ENCODE peak calls at places on chromosomes 12 and 14, in seven cellular contexts. One of them, this sample, is unnamed.

GRCh38 chr14:92692822-92693226 is 55.6 kb downstream of the LGMN start:
- DNase-seq in aorta: peak; percentile 81
- DNase-seq in pancreas: peak; percentile 98
- DNase-seq in heart left ventricle: peak; percentile 89
- DNase-seq in GM23248: peak; percentile 20
- DNase-seq in esophagus squamous epithelium: no peak
- DNase-seq in CD8-positive, alpha-beta T cell: peak; percentile 69
- DNase-seq in this sample: peak; percentile 9

GRCh38 chr14:73743431-73743931 is 29.3 kb upstream of the PNMA1 start:
- DNase-seq in aorta: no peak
- DNase-seq in CD8-positive, alpha-beta T cell: peak; percentile 68
- DNase-seq in pancreas: no peak
- DNase-seq in esophagus squamous epithelium: no peak
- DNase-seq in heart left ventricle: peak; percentile 82
- DNase-seq in GM23248: no peak
- DNase-seq in this sample: no peak

GRCh38 chr12:121789800-121790748 is 3.4 kb downstream of the RHOF start:
- DNase-seq in pancreas: peak; percentile 74
- DNase-seq in heart left ventricle: peak; percentile 90
- DNase-seq in esophagus squamous epithelium: peak; percentile 74
- DNase-seq in aorta: no peak
- DNase-seq in GM23248: no peak
- DNase-seq in CD8-positive, alpha-beta T cell: peak; percentile 97
- DNase-seq in this sample: no peak

GRCh38 chr12:106644335-106645073 is 61.7 kb downstream of the RFX4 start:
- DNase-seq in CD8-positive, alpha-beta T cell: no peak
- DNase-seq in heart left ventricle: no peak
- DNase-seq in esophagus squamous epithelium: no peak
- DNase-seq in pancreas: no peak
- DNase-seq in GM23248: no peak
- DNase-seq in aorta: no peak
- DNase-seq in this sample: no peak

GRCh38 chr12:52634266-52635056 is 16.1 kb upstream of the KRT73 start:
- DNase-seq in CD8-positive, alpha-beta T cell: no peak
- DNase-seq in aorta: no peak
- DNase-seq in heart left ventricle: peak; percentile 79
- DNase-seq in pancreas: peak; percentile 90
- DNase-seq in esophagus squamous epithelium: no peak
- DNase-seq in GM23248: no peak
- DNase-seq in this sample: no peak

GRCh38 chr12:3564411-3564810 is 73.4 kb downstream of the PRMT8 start:
- DNase-seq in aorta: no peak
- DNase-seq in pancreas: no peak
- DNase-seq in GM23248: no peak
- DNase-seq in CD8-positive, alpha-beta T cell: no peak
- DNase-seq in esophagus squamous epithelium: no peak
- DNase-seq in heart left ventricle: no peak
- DNase-seq in this sample: no peak

GRCh38 chr14:70567791-70568190 is 32.7 kb downstream of the MED6 start:
- DNase-seq in GM23248: peak; percentile 56
- DNase-seq in CD8-positive, alpha-beta T cell: no peak
- DNase-seq in pancreas: no peak
- DNase-seq in heart left ventricle: no peak
- DNase-seq in esophagus squamous epithelium: no peak
- DNase-seq in aorta: no peak
- DNase-seq in this sample: peak; percentile 48

GRCh38 chr12:460301-461230 is 827 bp downstream of the B4GALNT3 start:
- DNase-seq in heart left ventricle: peak; percentile 71
- DNase-seq in CD8-positive, alpha-beta T cell: peak; percentile 45
- DNase-seq in aorta: peak; percentile 85
- DNase-seq in esophagus squamous epithelium: no peak
- DNase-seq in GM23248: peak; percentile 51
- DNase-seq in pancreas: peak; percentile 86
- DNase-seq in this sample: peak; percentile 31

GRCh38 chr12:22396735-22397134 is 62.2 kb upstream of the ST8SIA1 start:
- DNase-seq in esophagus squamous epithelium: no peak
- DNase-seq in GM23248: no peak
- DNase-seq in heart left ventricle: no peak
- DNase-seq in aorta: no peak
- DNase-seq in CD8-positive, alpha-beta T cell: no peak
- DNase-seq in pancreas: no peak
- DNase-seq in this sample: no peak

GRCh38 chr12:67025543-67026114 is 243.5 kb upstream of the CAND1 start:
- DNase-seq in aorta: no peak
- DNase-seq in GM23248: peak; percentile 15
- DNase-seq in CD8-positive, alpha-beta T cell: no peak
- DNase-seq in heart left ventricle: no peak
- DNase-seq in esophagus squamous epithelium: no peak
- DNase-seq in pancreas: no peak
- DNase-seq in this sample: peak; percentile 60

GRCh38 chr14:94388027-94388895 is at the start of gene SERPINA1:
- DNase-seq in GM23248: peak; percentile 42
- DNase-seq in CD8-positive, alpha-beta T cell: no peak
- DNase-seq in heart left ventricle: no peak
- DNase-seq in esophagus squamous epithelium: no peak
- DNase-seq in pancreas: no peak
- DNase-seq in aorta: no peak
- DNase-seq in this sample: no peak

GRCh38 chr14:77615231-77616132 is 955 bp downstream of the SPTLC2 start:
- DNase-seq in GM23248: peak; percentile 75
- DNase-seq in heart left ventricle: no peak
- DNase-seq in esophagus squamous epithelium: no peak
- DNase-seq in CD8-positive, alpha-beta T cell: no peak
- DNase-seq in pancreas: no peak
- DNase-seq in aorta: no peak
- DNase-seq in this sample: peak; percentile 33

GRCh38 chr14:92973798-92974372 is 50.9 kb downstream of the CHGA start:
- DNase-seq in heart left ventricle: peak; percentile 53
- DNase-seq in esophagus squamous epithelium: no peak
- DNase-seq in CD8-positive, alpha-beta T cell: no peak
- DNase-seq in pancreas: peak; percentile 57
- DNase-seq in aorta: no peak
- DNase-seq in GM23248: peak; percentile 76
- DNase-seq in this sample: no peak

GRCh38 chr14:61547186-61548121 is 147.9 kb upstream of the HIF1A start:
- DNase-seq in aorta: no peak
- DNase-seq in pancreas: no peak
- DNase-seq in CD8-positive, alpha-beta T cell: no peak
- DNase-seq in heart left ventricle: no peak
- DNase-seq in esophagus squamous epithelium: no peak
- DNase-seq in GM23248: peak; percentile 96
- DNase-seq in this sample: no peak

GRCh38 chr12:93060666-93061413 is 131.7 kb upstream of the EEA1 start:
- DNase-seq in esophagus squamous epithelium: no peak
- DNase-seq in CD8-positive, alpha-beta T cell: no peak
- DNase-seq in heart left ventricle: no peak
- DNase-seq in aorta: no peak
- DNase-seq in pancreas: no peak
- DNase-seq in GM23248: peak; percentile 44
- DNase-seq in this sample: peak; percentile 76

GRCh38 chr12:102172436-102172835 is 25.2 kb downstream of the PMCH start:
- DNase-seq in GM23248: peak; percentile 78
- DNase-seq in aorta: no peak
- DNase-seq in pancreas: no peak
- DNase-seq in esophagus squamous epithelium: no peak
- DNase-seq in CD8-positive, alpha-beta T cell: no peak
- DNase-seq in heart left ventricle: no peak
- DNase-seq in this sample: no peak

GRCh38 chr14:90979451-90979850 is 81.0 kb downstream of the RPS6KA5 start:
- DNase-seq in heart left ventricle: no peak
- DNase-seq in GM23248: no peak
- DNase-seq in esophagus squamous epithelium: no peak
- DNase-seq in pancreas: no peak
- DNase-seq in CD8-positive, alpha-beta T cell: no peak
- DNase-seq in aorta: no peak
- DNase-seq in this sample: no peak

GRCh38 chr12:15670756-15671155 is 118.4 kb downstream of the EPS8 start:
- DNase-seq in esophagus squamous epithelium: no peak
- DNase-seq in CD8-positive, alpha-beta T cell: no peak
- DNase-seq in heart left ventricle: no peak
- DNase-seq in aorta: no peak
- DNase-seq in GM23248: no peak
- DNase-seq in pancreas: no peak
- DNase-seq in this sample: no peak

GRCh38 chr14:84885061-84885460 is 644.9 kb upstream of the FLRT2 start:
- DNase-seq in heart left ventricle: no peak
- DNase-seq in GM23248: no peak
- DNase-seq in esophagus squamous epithelium: no peak
- DNase-seq in CD8-positive, alpha-beta T cell: no peak
- DNase-seq in pancreas: no peak
- DNase-seq in aorta: no peak
- DNase-seq in this sample: no peak

GRCh38 chr14:103400537-103400936 is 15.3 kb downstream of the MARK3 start:
- DNase-seq in pancreas: no peak
- DNase-seq in GM23248: no peak
- DNase-seq in esophagus squamous epithelium: no peak
- DNase-seq in heart left ventricle: no peak
- DNase-seq in CD8-positive, alpha-beta T cell: no peak
- DNase-seq in aorta: no peak
- DNase-seq in this sample: no peak

GRCh38 chr12:31815096-31815495 is 86.3 kb upstream of the AMN1 start:
- DNase-seq in aorta: no peak
- DNase-seq in CD8-positive, alpha-beta T cell: no peak
- DNase-seq in esophagus squamous epithelium: no peak
- DNase-seq in pancreas: no peak
- DNase-seq in heart left ventricle: no peak
- DNase-seq in GM23248: no peak
- DNase-seq in this sample: no peak

GRCh38 chr14:67934087-67934486 is 114.5 kb downstream of the RAD51B start:
- DNase-seq in GM23248: peak; percentile 90
- DNase-seq in esophagus squamous epithelium: no peak
- DNase-seq in CD8-positive, alpha-beta T cell: no peak
- DNase-seq in pancreas: no peak
- DNase-seq in heart left ventricle: no peak
- DNase-seq in aorta: no peak
- DNase-seq in this sample: peak; percentile 94

GRCh38 chr12:76623929-76624328 is 64.4 kb upstream of the OSBPL8 start:
- DNase-seq in esophagus squamous epithelium: no peak
- DNase-seq in heart left ventricle: no peak
- DNase-seq in CD8-positive, alpha-beta T cell: no peak
- DNase-seq in aorta: no peak
- DNase-seq in pancreas: no peak
- DNase-seq in GM23248: peak; percentile 78
- DNase-seq in this sample: peak; percentile 45

GRCh38 chr12:92603741-92604432 is 98.9 kb upstream of the PLEKHG7 start:
- DNase-seq in heart left ventricle: no peak
- DNase-seq in CD8-positive, alpha-beta T cell: no peak
- DNase-seq in GM23248: peak; percentile 57
- DNase-seq in aorta: no peak
- DNase-seq in esophagus squamous epithelium: no peak
- DNase-seq in pancreas: no peak
- DNase-seq in this sample: no peak

GRCh38 chr12:54650409-54650808 is 2.2 kb upstream of the DCD start:
- DNase-seq in esophagus squamous epithelium: no peak
- DNase-seq in GM23248: peak; percentile 40
- DNase-seq in aorta: no peak
- DNase-seq in heart left ventricle: no peak
- DNase-seq in CD8-positive, alpha-beta T cell: no peak
- DNase-seq in pancreas: no peak
- DNase-seq in this sample: no peak

DNA sequence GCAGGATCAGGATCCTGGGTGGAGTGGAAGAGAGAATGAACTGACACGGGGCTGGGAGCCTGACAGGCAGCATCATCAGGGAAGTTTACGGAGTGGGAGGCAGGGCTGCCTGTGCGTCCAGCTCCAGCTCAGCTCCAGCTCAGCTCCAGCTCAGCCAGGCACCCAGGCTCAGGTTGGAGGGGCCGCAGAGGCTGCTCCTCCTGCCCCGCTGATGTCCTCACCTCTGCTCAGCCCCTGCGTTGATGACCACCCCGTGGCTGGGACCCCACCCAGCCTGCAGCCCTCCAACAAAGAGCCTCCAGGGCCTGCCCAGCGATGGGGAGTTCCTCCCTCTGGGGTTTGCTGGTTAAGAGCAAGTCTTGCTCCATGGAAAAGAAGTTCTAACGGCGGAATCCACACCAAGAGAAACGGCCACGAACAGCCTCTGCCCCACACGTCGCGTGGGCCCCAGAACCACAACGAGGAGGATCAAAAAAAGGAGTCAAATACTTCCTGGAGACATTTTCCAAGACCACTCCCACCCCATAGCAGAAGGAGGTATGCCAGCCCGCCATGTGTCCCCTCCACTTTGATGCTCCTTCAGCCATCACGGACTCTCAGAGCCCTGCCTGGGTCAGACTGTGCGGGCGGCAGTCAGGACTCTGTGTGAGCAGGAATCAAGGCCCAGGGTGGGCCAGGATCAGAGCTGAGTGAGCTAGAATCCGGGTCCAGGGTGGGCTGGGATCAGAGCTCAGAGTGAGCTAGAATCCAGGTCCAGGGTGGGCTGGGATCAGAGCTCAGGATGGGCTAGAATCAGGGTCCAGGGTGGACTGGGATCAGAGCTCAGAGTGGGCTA is 17.7 kb upstream of the C14orf180 start:
- DNase-seq in aorta: peak; percentile 57
- DNase-seq in CD8-positive, alpha-beta T cell: no peak
- DNase-seq in esophagus squamous epithelium: no peak
- DNase-seq in GM23248: no peak
- DNase-seq in pancreas: peak; percentile 43
- DNase-seq in heart left ventricle: peak; percentile 48
- DNase-seq in this sample: no peak
- H3K27me3 ChIP-seq in aorta: no peaks in the 10 kb centered on the region
- H3K27me3 ChIP-seq in CD8-positive, alpha-beta T cell: no peaks in the 10 kb centered on the region
- H3K27me3 ChIP-seq in esophagus squamous epithelium: peaks cover 95% of the 10 kb centered on the region
- H3K27me3 ChIP-seq in GM23248: peaks cover 10% of the 10 kb centered on the region
- H3K27me3 ChIP-seq in pancreas: no peaks in the 10 kb centered on the region
- H3K27me3 ChIP-seq in heart left ventricle: peaks cover 25% of the 10 kb centered on the region
- H3K27me3 ChIP-seq in this sample: peaks cover 5% of the 10 kb centered on the region

GRCh38 chr12:124755801-124756148 is 107.9 kb downstream of the SCARB1 start:
- DNase-seq in heart left ventricle: no peak
- DNase-seq in pancreas: no peak
- DNase-seq in GM23248: no peak
- DNase-seq in CD8-positive, alpha-beta T cell: no peak
- DNase-seq in esophagus squamous epithelium: no peak
- DNase-seq in aorta: no peak
- DNase-seq in this sample: no peak
- H3K27ac ChIP-seq in heart left ventricle: peak overlapping the region; percentile 84
- H3K27ac ChIP-seq in pancreas: peak overlapping the region; percentile 51
- H3K27ac ChIP-seq in GM23248: peak overlapping the region; percentile 52
- H3K27ac ChIP-seq in CD8-positive, alpha-beta T cell: no peak overlapping the region
- H3K27ac ChIP-seq in esophagus squamous epithelium: peak overlapping the region; percentile 95
- H3K27ac ChIP-seq in aorta: no peak overlapping the region
- H3K27ac ChIP-seq in this sample: peak overlapping the region; percentile 32

GRCh38 chr12:26121323-26121740 is 3.5 kb downstream of the BHLHE41 start:
- DNase-seq in esophagus squamous epithelium: no peak
- DNase-seq in pancreas: no peak
- DNase-seq in GM23248: no peak
- DNase-seq in aorta: no peak
- DNase-seq in heart left ventricle: no peak
- DNase-seq in CD8-positive, alpha-beta T cell: no peak
- DNase-seq in this sample: no peak
- H3K27me3 ChIP-seq in esophagus squamous epithelium: peaks cover 51% of the 10 kb centered on the region
- H3K27me3 ChIP-seq in pancreas: no peaks in the 10 kb centered on the region
- H3K27me3 ChIP-seq in GM23248: no peaks in the 10 kb centered on the region
- H3K27me3 ChIP-seq in aorta: no peaks in the 10 kb centered on the region
- H3K27me3 ChIP-seq in heart left ventricle: no peaks in the 10 kb centered on the region
- H3K27me3 ChIP-seq in CD8-positive, alpha-beta T cell: peaks cover 33% of the 10 kb centered on the region
- H3K27me3 ChIP-seq in this sample: peaks cover 26% of the 10 kb centered on the region

GRCh38 chr14:31760277-31760676 is 199.1 kb downstream of the NUBPL start:
- DNase-seq in heart left ventricle: no peak
- DNase-seq in aorta: no peak
- DNase-seq in pancreas: no peak
- DNase-seq in esophagus squamous epithelium: no peak
- DNase-seq in CD8-positive, alpha-beta T cell: no peak
- DNase-seq in GM23248: no peak
- DNase-seq in this sample: no peak
- H3K27ac ChIP-seq in heart left ventricle: no peak overlapping the region
- H3K27ac ChIP-seq in aorta: no peak overlapping the region
- H3K27ac ChIP-seq in pancreas: no peak overlapping the region
- H3K27ac ChIP-seq in esophagus squamous epithelium: no peak overlapping the region
- H3K27ac ChIP-seq in CD8-positive, alpha-beta T cell: no peak overlapping the region
- H3K27ac ChIP-seq in GM23248: no peak overlapping the region
- H3K27ac ChIP-seq in this sample: no peak overlapping the region

GRCh38 chr12:124149287-124149686 is 145.6 kb upstream of the RFLNA start:
- DNase-seq in GM23248: no peak
- DNase-seq in aorta: no peak
- DNase-seq in CD8-positive, alpha-beta T cell: no peak
- DNase-seq in esophagus squamous epithelium: no peak
- DNase-seq in pancreas: no peak
- DNase-seq in heart left ventricle: no peak
- DNase-seq in this sample: no peak
- H3K27me3 ChIP-seq in GM23248: peaks cover 5% of the 10 kb centered on the region
- H3K27me3 ChIP-seq in aorta: no peaks in the 10 kb centered on the region
- H3K27me3 ChIP-seq in CD8-positive, alpha-beta T cell: no peaks in the 10 kb centered on the region
- H3K27me3 ChIP-seq in esophagus squamous epithelium: no peaks in the 10 kb centered on the region
- H3K27me3 ChIP-seq in pancreas: no peaks in the 10 kb centered on the region
- H3K27me3 ChIP-seq in heart left ventricle: peaks cover 2% of the 10 kb centered on the region
- H3K27me3 ChIP-seq in this sample: no peaks in the 10 kb centered on the region